ENCODE peak calls at places on chromosome 21, in ten cellular contexts. M, S, O, Y, H, K, W, G, V and Z are unnamed samples.

GRCh38 chr21:36783612-36784383 is 84.9 kb downstream of the SIM2 start:
- DNase-seq in M (no peak), S (no peak), O (no peak), Y (no peak), H (peak), K (no peak), W (no peak), G (peak), V (no peak), Z (no peak)

GRCh38 chr21:39313457-39314154 is at the start of gene BRWD1:
- DNase-seq in M (peak), S (peak), O (peak), Y (peak), H (peak), K (peak), W (peak), G (peak), V (peak), Z (peak)

GRCh38 chr21:36699546-36700294 is 805 bp downstream of the SIM2 start:
- DNase-seq in M (peak), S (peak), O (peak), Y (no peak), H (no peak), K (no peak), W (no peak), G (no peak), V (peak), Z (no peak)

GRCh38 chr21:15872236-15872635 is 142.5 kb downstream of the USP25 start:
- DNase-seq in M (no peak), S (no peak), O (no peak), Y (no peak), H (no peak), K (no peak), W (no peak), G (no peak), V (no peak), Z (no peak)

GRCh38 chr21:45308211-45309068 is 20.7 kb upstream of the POFUT2 start:
- DNase-seq in M (no peak), S (no peak), O (no peak), Y (no peak), H (peak), K (no peak), W (no peak), G (no peak), V (no peak), Z (peak)

GRCh38 chr21:40454057-40454456 is 392.9 kb downstream of the DSCAM start:
- DNase-seq in M (no peak), S (no peak), O (no peak), Y (no peak), H (no peak), K (no peak), W (no peak), G (no peak), V (no peak), Z (no peak)

GRCh38 chr21:21146587-21147373 is 148.6 kb downstream of the NCAM2 start:
- DNase-seq in M (no peak), S (no peak), O (no peak), Y (no peak), H (no peak), K (no peak), W (no peak), G (no peak), V (no peak), Z (no peak)

GRCh38 chr21:34885636-34886553 is 163.2 kb downstream of the RUNX1 start:
- DNase-seq in M (no peak), S (no peak), O (peak), Y (no peak), H (no peak), K (no peak), W (no peak), G (no peak), V (no peak), Z (no peak)

DNA sequence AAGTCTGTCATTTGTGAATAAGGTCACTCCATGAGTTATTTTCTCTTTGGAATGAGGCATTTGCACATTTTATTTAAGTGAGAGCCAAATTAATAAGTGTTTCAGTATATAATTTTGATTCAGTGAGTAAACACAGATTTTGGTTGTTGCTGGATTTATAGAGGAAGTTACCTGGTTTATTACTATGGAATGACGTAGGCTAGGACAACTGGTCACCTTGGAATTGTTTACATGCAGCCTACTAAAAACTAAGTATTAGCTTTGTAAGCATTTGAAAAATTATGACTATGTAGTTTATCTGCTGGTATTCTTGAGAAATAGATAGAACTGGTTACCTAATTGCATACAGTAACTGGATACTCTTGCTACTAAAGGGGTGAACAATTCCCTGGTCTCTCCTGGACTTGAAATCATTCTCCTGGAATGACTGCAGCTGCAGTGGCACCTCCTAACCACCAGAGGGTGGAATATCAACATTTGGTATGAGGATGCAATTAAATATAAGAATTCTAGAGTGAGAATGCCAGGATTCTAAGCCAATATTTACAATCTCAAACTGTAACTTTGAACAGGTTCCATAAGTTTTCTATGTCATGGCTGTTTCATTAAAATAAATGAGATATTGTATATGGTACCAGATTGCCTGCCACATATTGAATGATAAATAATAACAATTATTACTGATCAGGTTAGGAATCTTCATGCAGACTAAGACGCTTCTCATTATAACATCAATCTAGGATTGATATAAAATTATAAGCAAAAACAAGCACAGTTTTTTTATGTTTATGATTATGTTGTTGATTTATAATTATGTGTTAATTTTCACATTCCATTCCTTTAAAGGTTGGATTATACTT is 3.5 kb upstream of the KRTAP27-1 start:
- DNase-seq in M (peak), S (peak), O (peak), Y (peak), H (peak), K (no peak), W (no peak), G (no peak), V (peak), Z (peak)
- TF ChIP-seq CTCF in M (peak), S (peak), O (peak), Y (peak), H (peak), K (peak), W (peak), G (peak), V (peak), Z (peak)

GRCh38 chr21:31459457-31459856 is 115.4 kb upstream of the TIAM1 start:
- DNase-seq in M (no peak), S (no peak), O (no peak), Y (no peak), H (no peak), K (no peak), W (no peak), G (no peak), V (peak), Z (no peak)
- TF ChIP-seq CTCF in M (peak), S (no peak), O (no peak), Y (no peak), H (peak), K (no peak), W (no peak), G (no peak), V (no peak), Z (no peak)

GRCh38 chr21:42009831-42010506 is at the start of gene ZBTB21:
- DNase-seq in M (peak), S (peak), O (peak), Y (peak), H (peak), K (peak), W (peak), G (peak), V (peak), Z (peak)

GRCh38 chr21:42009018-42009830 is 936 bp downstream of the ZBTB21 start:
- DNase-seq in M (peak), S (peak), O (peak), Y (peak), H (peak), K (peak), W (peak), G (no peak), V (peak), Z (peak)

GRCh38 chr21:42012344-42012743 is 2.2 kb upstream of the ZBTB21 start:
- DNase-seq in M (no peak), S (no peak), O (no peak), Y (no peak), H (no peak), K (no peak), W (no peak), G (no peak), V (no peak), Z (no peak)

GRCh38 chr21:42012763-42013329 is 2.7 kb upstream of the ZBTB21 start:
- DNase-seq in M (no peak), S (no peak), O (no peak), Y (no peak), H (no peak), K (no peak), W (no peak), G (no peak), V (no peak), Z (no peak)

DNA sequence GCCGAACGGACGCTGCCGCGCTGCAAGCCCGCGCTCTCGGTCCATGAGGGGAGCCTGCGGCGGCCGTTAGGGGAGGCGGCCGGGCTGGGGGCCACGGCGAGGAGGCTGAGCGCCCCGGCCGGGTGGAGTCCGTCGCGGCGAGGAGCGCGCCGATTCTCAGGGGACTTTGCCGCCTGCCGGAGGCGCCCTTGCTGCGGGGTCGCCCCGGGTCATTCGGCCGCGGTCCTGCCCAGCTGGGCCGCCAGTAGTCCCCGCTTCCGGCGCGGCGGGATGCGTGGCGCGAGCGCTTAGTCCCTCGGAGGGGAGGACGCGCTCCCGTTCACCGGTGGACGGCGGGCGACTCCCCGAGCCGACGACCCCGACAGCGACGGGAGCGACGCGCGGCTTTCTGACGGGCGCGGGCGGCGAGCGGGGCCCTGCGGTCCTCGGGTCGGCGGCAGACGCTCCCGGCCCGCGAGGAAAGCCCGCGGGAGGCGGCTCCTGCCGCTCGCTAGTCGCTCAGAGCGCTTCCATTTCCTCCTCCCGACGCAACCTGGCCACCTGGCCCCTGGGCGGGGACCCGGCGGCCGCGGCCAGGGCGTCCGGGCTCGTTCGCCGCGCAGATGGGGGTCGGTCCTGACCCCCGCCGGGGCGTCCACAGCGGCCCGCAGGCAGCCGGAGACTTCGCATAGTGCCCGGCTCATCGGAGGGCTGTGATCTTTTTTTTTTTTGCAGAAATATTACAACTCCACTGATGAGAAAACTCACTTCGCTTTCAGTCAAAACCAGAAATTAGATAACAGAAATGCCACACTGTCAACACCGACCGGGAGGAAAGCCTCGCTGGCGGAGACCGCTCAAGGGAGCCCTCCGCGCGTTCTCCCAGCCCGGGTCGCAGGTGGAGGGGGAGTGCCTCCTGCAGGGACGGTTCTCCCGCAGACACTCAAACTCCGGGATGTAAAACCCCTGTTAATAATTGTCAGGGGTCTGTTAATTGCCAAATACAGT is 640 bp upstream of the ZBTB21 start:
- DNase-seq in M (no peak), S (peak), O (peak), Y (peak), H (no peak), K (no peak), W (no peak), G (no peak), V (peak), Z (peak)
- TF ChIP-seq CTCF in M (peak), S (no peak), O (peak), Y (no peak), H (no peak), K (peak), W (no peak), G (no peak), V (no peak), Z (no peak)

DNA sequence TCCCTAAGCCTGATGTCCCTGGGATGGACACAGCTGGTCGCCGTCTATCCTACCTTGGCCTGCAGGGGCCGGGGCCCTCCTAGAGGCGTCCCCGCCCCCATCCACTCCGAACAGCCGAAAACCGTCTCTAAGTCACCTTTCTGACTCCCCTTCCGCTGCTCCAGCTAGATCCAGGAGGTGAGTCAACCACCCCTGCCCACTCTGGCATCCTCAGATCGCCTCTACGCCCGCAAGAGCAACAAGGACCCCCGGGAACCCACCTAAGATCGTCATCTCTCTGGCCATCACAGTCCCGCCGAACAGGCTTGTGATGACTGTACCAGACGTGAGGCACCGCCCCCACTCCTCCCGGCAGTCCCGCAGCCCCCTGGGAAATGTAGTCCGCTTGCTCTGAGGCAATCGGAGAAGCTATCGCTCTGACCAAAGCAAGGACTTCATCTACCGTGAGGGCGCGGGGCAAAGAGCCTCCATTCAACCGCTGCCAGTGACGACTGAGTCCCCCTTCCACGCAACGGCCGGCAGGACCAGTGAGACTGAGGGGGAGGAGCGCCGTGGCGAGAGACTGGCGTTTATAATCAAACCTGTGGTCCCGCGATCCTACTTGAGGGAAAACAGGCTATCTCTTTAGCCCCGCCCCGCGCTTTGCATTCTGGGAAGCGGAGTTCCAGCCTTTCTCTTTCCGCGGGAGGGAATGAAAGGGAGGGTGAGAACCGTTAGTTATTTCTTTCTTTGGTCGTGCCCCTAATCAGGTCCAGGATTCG is at the start of gene HSPA13:
- DNase-seq in M (peak), S (peak), O (peak), Y (peak), H (peak), K (peak), W (peak), G (peak), V (peak), Z (peak)
- TF ChIP-seq CTCF in M (peak), S (no peak), O (no peak), Y (no peak), H (peak), K (no peak), W (peak), G (no peak), V (peak), Z (no peak)

GRCh38 chr21:42688226-42688840 is 34.9 kb downstream of the PDE9A start:
- DNase-seq in M (no peak), S (no peak), O (no peak), Y (no peak), H (no peak), K (no peak), W (no peak), G (no peak), V (no peak), Z (no peak)
- TF ChIP-seq CTCF in M (no peak), S (no peak), O (no peak), Y (no peak), H (no peak), K (no peak), W (no peak), G (no peak), V (no peak), Z (no peak)